ENCODE peak calls at places on chromosomes 16 and 17, in six cellular contexts. A is choroid plexus epithelial cell, W is osteoblast, K is heart left ventricle, Q is cardiac fibroblast, M is RWPE1. J is an unnamed sample.

GRCh38 chr16:75282811-75283281 is 31.4 kb upstream of the BCAR1 start:
- DNase-seq in M (no peak), W (peak), Q (no peak), A (no peak), K (no peak), J (no peak)

GRCh38 chr16:85225291-85225690 is 113.0 kb upstream of the CIBAR2 start:
- DNase-seq in K (no peak), W (no peak), M (no peak), A (no peak), Q (no peak), J (no peak)

GRCh38 chr16:80946481-80946880 is 60.2 kb downstream of the CMC2 start:
- DNase-seq in Q (no peak), K (no peak), M (no peak), A (no peak), W (no peak), J (no peak)

GRCh38 chr17:81025065-81025751 is 9.7 kb upstream of the BAIAP2 start:
- DNase-seq in A (no peak), K (no peak), W (peak), M (no peak), Q (no peak), J (no peak)

GRCh38 chr16:11350531-11351335 is 5.5 kb downstream of the RMI2 start:
- DNase-seq in A (peak), W (peak), Q (peak), M (no peak), K (no peak), J (no peak)

GRCh38 chr16:11145173-11145820 is 110.7 kb downstream of the SOCS1 start:
- DNase-seq in Q (peak), A (no peak), K (no peak), W (peak), M (no peak), J (peak)

GRCh38 chr17:3771140-3771539 is 29.8 kb downstream of the ITGAE start:
- DNase-seq in A (no peak), Q (no peak), W (peak), M (no peak), K (no peak), J (no peak)

GRCh38 chr16:20879175-20880053 is 20.7 kb downstream of the DCUN1D3 start:
- DNase-seq in K (no peak), A (peak), M (peak), Q (peak), W (peak), J (no peak)

GRCh38 chr16:58481931-58482330 is 18.0 kb upstream of the NDRG4 start:
- DNase-seq in M (no peak), Q (no peak), A (no peak), W (peak), K (no peak), J (peak)

DNA sequence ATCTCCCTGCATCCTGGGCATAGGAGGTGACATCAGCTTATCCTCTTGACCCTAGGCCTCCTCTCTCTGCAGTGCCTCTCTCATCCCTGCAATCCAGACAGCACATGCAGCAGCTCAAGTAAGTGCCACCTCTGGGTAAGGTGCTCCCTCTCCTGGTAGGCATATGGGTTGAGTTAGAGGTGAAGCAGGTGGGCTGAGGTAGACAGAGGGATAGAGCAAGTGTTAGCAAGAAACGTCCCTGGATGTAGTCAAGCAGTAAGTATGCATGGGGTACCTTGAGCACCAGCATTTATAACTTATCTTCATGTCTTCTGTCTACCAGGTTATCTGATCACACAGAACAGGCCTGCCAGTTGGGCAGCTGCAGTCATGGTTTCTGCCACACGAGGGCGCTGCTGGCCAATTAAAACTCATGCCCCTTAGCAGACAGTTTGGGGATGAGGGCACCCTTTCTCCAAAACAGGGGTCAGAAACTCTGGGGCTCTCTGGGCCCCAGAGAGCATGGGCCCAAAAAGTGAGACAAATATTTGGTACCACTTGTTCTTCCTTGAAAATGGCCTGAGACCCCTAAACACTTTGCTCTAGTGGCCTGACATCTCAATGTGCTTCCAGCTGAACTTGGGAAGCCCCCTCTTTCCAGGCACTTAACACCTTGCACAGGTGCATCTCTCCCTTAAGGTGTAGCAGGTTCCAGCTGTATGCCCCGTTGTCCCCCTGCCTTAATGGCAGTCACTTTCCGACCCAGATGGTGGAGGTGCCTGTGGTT is 59.8 kb downstream of the NEUROD2 start:
- DNase-seq in M (peak), A (peak), Q (peak), K (peak), W (peak), J (no peak)
- TF ChIP-seq CTCF in M (peak), A (peak), Q (peak), K (peak), W (peak), J (peak)

DNA sequence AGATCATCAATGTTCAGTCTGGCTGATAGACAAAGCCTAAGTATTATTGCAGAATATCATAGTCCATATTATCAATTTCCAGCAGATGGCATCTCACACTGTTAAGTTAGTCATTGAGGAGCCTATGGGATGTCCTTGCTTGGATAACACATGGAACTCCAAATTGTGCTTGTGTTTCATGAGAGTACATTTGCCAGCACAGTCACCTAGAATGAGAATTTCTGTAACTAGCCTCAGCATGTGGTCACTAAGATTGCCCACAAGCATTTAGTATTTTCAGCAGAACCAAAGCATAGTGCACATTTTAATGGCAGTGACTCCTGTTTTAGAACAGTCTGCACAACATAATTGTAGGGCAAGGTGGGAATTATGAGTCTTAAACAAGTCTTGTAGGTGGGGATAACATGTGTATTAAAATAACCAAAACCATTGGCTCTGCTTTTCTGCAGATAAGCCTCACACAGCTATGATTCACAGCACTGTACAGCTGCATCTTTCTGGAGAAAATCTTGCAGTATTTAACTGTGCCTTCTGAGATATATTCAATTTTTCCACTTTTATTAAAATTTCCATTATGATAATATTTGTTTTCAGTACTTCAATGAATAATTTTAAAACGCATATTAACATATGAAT is 882.8 kb upstream of the SOX9 start:
- DNase-seq in Q (peak), K (no peak), W (peak), A (peak), M (peak), J (no peak)
- TF ChIP-seq CTCF in Q (no peak), K (no peak), W (peak), A (peak), M (peak), J (peak)

DNA sequence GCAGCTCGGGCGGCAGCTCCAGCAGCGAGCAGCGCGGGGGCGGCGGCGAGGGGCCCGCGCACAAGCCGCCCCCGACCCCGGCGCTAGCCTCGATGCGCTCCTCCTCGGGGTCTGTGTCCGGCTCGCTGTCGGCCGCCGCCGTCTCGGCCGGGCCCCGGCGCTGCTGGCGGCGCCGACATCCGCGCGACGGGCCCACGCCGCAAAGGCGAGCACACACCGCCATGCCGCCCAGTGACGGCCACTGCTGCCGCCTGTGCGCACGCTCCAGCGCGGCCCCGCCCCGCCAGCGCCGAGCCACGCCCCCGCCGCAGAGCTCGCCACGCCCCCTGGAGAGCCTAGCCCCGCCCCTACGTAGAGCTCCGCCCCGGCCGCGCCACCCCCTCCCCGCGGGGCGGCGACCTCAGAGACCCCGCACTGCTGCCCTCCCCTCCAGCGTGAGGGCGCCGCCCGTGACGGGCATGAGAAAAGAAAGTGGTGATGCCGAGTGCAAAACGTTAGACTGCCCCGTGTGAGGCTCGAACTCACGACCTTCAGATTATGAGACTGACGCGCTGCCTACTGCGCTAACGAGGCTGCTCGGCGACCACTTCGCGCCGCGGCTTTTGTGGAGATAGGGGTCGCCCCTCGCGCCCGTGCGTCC is at the start of gene FBXO31:
- DNase-seq in W (peak), K (peak), Q (peak), M (peak), A (peak), J (peak)
- TF ChIP-seq CTCF in W (no peak), K (no peak), Q (no peak), M (no peak), A (no peak), J (no peak)

GRCh38 chr16:50833929-50834328 is 92.0 kb downstream of the CYLD start:
- DNase-seq in K (no peak), A (no peak), W (no peak), Q (no peak), M (no peak), J (no peak)
- TF ChIP-seq CTCF in K (no peak), A (no peak), W (no peak), Q (no peak), M (no peak), J (no peak)

GRCh38 chr17:14196337-14196997 is 40.2 kb downstream of the CDRT15 start:
- DNase-seq in A (no peak), M (no peak), K (no peak), W (no peak), Q (no peak), J (no peak)
- TF ChIP-seq CTCF in A (peak), M (no peak), K (no peak), W (peak), Q (peak), J (peak)

GRCh38 chr17:10526517-10526916 is 8.2 kb upstream of the MYH1 start:
- DNase-seq in Q (no peak), M (no peak), K (no peak), A (no peak), W (no peak), J (no peak)
- TF ChIP-seq CTCF in Q (no peak), M (no peak), K (no peak), A (no peak), W (no peak), J (no peak)

DNA sequence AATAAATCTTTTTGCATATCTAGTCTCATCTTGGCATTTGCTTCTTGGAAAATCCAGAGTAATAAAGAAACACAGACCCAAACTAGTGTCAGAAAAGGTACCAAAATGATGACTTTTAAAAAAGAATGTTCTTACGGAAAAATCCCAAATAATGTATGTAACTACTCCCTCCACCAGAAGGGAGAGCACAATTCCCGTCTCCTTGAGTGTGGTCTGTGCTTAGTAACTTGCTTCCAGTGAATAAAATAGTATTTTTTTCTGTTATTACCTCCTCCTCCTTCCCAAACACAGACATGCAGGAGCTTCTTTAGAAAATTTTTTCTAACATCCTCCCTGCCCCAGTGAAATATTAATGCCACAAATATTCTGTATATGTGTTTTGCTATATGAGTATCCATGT is 358.1 kb downstream of the ZFHX3 start:
- DNase-seq in Q (peak), W (no peak), K (no peak), A (peak), M (no peak), J (no peak)
- TF ChIP-seq CTCF in Q (no peak), W (peak), K (peak), A (peak), M (no peak), J (peak)

DNA sequence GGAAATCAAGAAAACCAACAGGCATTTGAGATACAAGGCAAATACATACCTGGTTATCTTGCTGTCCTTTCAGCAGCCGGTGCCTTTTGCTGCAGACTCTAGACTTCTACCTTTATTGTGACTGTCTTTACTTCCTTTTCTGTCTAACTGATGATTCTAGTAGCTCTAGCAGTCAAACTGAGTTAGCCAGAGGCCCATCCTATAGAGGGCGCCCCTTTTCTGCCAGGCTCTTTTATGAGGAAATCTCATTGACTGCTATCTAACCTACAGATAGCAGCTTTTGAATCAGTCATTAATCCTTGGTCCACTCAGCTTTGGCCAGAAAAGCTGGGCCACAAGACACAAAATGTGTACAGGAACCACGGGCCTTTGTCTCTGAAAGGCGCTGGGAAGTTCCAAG is 87.5 kb upstream of the WSB1 start:
- DNase-seq in Q (peak), M (no peak), A (peak), K (no peak), W (no peak), J (no peak)
- TF ChIP-seq CTCF in Q (peak), M (no peak), A (peak), K (no peak), W (peak), J (peak)

DNA sequence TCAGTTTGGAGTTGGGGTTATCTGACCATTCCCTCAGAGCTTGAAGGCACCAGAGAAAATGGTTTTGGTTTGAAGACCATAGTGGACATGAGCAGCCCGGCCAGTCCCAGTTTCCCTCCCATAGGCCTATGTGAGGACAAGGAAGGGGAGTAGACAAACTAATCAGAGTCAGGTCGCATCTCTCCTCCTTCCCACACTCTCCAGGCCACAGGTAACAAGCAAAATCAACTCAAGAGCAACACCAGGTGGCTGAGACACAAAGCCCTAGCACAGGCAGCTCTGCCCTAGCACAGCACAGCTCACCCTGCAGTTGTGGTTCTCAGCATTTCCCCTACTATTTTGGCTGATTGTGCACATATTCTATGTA is 7.2 kb downstream of the SUPT4H1 start:
- DNase-seq in Q (no peak), K (no peak), M (no peak), A (no peak), W (no peak), J (no peak)
- TF ChIP-seq CTCF in Q (no peak), K (no peak), M (no peak), A (no peak), W (no peak), J (no peak)

GRCh38 chr17:32461853-32462617 is 17.7 kb downstream of the PSMD11 start:
- DNase-seq in K (no peak), A (peak), Q (peak), M (peak), W (peak), J (no peak)
- TF ChIP-seq CTCF in K (peak), A (peak), Q (peak), M (peak), W (peak), J (peak)